ENCODE peak calls at places on chromosome 11, in nine cellular contexts. Y is body of pancreas, N is lower lobe of right lung, X is ovary, B is cardiac muscle cell, R is uterus, G is adrenal gland, D is cardiac fibroblast, U is left lung. W is an unnamed sample.

GRCh38 chr11:123581651-123582399 is 72.6 kb downstream of the SCN3B start:
- DNase-seq in Y (no peak), N (no peak), X (no peak), B (no peak), R (no peak), G (no peak), D (no peak), U (no peak), W (no peak)

GRCh38 chr11:64863381-64864060 is 14.9 kb downstream of the EHD1 start:
- DNase-seq in Y (no peak), N (no peak), X (peak), B (peak), R (peak), G (peak), D (peak), U (no peak), W (no peak)

GRCh38 chr11:105621985-105622384 is 12.1 kb downstream of the GRIA4 start:
- DNase-seq in Y (no peak), N (no peak), X (no peak), B (no peak), R (no peak), G (no peak), D (no peak), U (no peak), W (no peak)

GRCh38 chr11:123519055-123519796 is 89.2 kb downstream of the GRAMD1B start:
- DNase-seq in Y (no peak), N (no peak), X (peak), B (peak), R (no peak), G (peak), D (peak), U (no peak), W (no peak)

GRCh38 chr11:911031-911889 is 650 bp upstream of the CHID1 start:
- DNase-seq in Y (no peak), N (peak), X (peak), B (peak), R (peak), G (peak), D (peak), U (peak), W (peak)

GRCh38 chr11:93902921-93903320 is 52.5 kb upstream of the VSTM5 start:
- DNase-seq in Y (no peak), N (no peak), X (no peak), B (no peak), R (no peak), G (no peak), D (no peak), U (no peak), W (no peak)

GRCh38 chr11:40179541-40179940 is 1279.9 kb downstream of the LRRC4C start:
- DNase-seq in Y (no peak), N (no peak), X (no peak), B (no peak), R (no peak), G (no peak), D (no peak), U (no peak), W (no peak)

GRCh38 chr11:8167796-8168195 is 1.0 kb downstream of the RIC3 start:
- DNase-seq in Y (no peak), N (no peak), X (no peak), B (peak), R (no peak), G (no peak), D (peak), U (no peak), W (no peak)

GRCh38 chr11:75270896-75271415 is 30.4 kb downstream of the TPBGL start:
- DNase-seq in Y (no peak), N (no peak), X (no peak), B (no peak), R (no peak), G (no peak), D (no peak), U (peak), W (peak)

GRCh38 chr11:47967577-47968230 is 12.7 kb upstream of the PTPRJ start:
- DNase-seq in Y (no peak), N (peak), X (no peak), B (no peak), R (no peak), G (peak), D (peak), U (no peak), W (no peak)

GRCh38 chr11:29324328-29324727 is 692.5 kb downstream of the KCNA4 start:
- DNase-seq in Y (no peak), N (no peak), X (no peak), B (peak), R (no peak), G (no peak), D (peak), U (no peak), W (no peak)

GRCh38 chr11:19437760-19438159 is 197.0 kb upstream of the E2F8 start:
- DNase-seq in Y (no peak), N (no peak), X (no peak), B (peak), R (no peak), G (no peak), D (peak), U (no peak), W (no peak)

GRCh38 chr11:90310210-90310609 is 87.4 kb upstream of the CHORDC1 start:
- DNase-seq in Y (no peak), N (no peak), X (no peak), B (no peak), R (no peak), G (no peak), D (no peak), U (no peak), W (no peak)

GRCh38 chr11:44120169-44120568 is 24.7 kb downstream of the EXT2 start:
- DNase-seq in Y (no peak), N (no peak), X (no peak), B (no peak), R (no peak), G (no peak), D (no peak), U (no peak), W (no peak)

GRCh38 chr11:116825434-116825833 is 2.3 kb upstream of the APOA4 start:
- DNase-seq in Y (no peak), N (no peak), X (no peak), B (no peak), R (no peak), G (no peak), D (no peak), U (no peak), W (no peak)

GRCh38 chr11:7019500-7020182 is 505 bp downstream of the ZNF214 start:
- DNase-seq in Y (peak), N (peak), X (peak), B (peak), R (peak), G (no peak), D (peak), U (no peak), W (no peak)

GRCh38 chr11:98107736-98108135 is 913.0 kb upstream of the CNTN5 start:
- DNase-seq in Y (no peak), N (no peak), X (no peak), B (peak), R (no peak), G (no peak), D (peak), U (no peak), W (no peak)

DNA sequence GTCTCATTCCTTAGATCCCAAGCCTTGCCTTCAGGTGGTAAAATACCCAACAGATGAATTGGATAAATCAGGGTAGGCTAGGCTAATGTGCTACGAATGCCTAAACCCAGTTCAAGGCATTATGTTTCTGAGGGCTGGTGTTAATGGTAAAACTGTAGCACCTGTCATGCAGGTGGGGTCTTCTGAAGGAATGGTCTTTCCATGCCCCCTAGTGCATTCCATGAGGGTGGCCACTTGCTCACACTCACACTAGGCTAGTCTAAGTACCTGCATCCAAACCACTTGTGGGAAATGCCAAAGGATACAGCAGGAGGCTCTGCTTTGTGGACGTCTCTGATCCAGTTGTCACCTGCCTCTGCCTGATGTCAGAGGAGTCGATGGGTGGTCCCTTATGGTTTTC is 24.2 kb upstream of the UCP3 start:
- DNase-seq in Y (no peak), N (no peak), X (no peak), B (no peak), R (no peak), G (no peak), D (no peak), U (no peak), W (no peak)
- TF ChIP-seq CTCF in Y (no peak), N (no peak), X (no peak), B (no peak), R (no peak), G (no peak), D (no peak), U (no peak), W (no peak)

DNA sequence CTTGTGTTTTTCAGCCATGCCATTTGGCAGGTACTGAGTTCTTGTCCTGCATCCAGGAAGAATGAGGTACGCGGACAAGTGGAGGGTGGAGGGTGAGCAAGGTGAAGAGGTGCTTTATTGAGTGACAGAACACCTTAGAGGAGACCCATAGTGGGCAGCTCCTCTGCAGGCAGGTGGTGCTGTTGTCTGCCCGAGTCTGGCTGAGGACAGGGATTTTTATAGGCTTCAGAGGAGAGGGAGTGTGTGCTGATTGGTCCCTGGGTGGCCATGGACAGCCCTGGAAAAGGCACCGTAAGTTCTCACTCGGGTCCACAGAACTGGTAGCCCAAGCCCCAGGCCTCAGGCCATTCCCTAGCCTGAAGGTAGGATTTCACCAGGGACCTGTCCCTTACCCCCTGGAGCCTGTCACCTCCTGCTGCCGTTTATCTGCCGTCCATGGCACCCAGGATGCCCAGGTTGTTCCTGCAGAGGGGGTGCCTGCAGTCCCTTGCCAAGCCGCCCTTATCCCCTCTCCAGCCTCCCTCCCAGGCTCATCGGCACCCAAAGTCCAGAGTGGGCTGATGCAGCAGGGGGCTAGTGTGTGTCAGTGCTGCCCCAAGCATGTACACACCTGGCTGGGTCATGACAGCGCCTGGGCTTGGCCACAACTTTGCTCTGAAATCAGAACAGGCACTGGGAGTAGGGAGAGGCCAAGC is 213.6 kb downstream of the LRRC4C start:
- DNase-seq in Y (no peak), N (no peak), X (no peak), B (no peak), R (no peak), G (peak), D (no peak), U (no peak), W (peak)
- TF ChIP-seq CTCF in Y (no peak), N (no peak), X (no peak), B (no peak), R (no peak), G (peak), D (no peak), U (no peak), W (no peak)

GRCh38 chr11:119375629-119376196 is 5.8 kb downstream of the USP2 start:
- DNase-seq in Y (peak), N (no peak), X (peak), B (peak), R (peak), G (peak), D (peak), U (no peak), W (no peak)

GRCh38 chr11:119372260-119373058 is 9.0 kb downstream of the USP2 start:
- DNase-seq in Y (no peak), N (no peak), X (no peak), B (no peak), R (no peak), G (no peak), D (no peak), U (no peak), W (no peak)

GRCh38 chr11:119373059-119373875 is 8.2 kb downstream of the USP2 start:
- DNase-seq in Y (no peak), N (no peak), X (no peak), B (no peak), R (peak), G (no peak), D (no peak), U (no peak), W (no peak)

GRCh38 chr11:119374632-119375394 is 6.7 kb downstream of the USP2 start:
- DNase-seq in Y (no peak), N (no peak), X (no peak), B (no peak), R (peak), G (peak), D (no peak), U (no peak), W (no peak)

DNA sequence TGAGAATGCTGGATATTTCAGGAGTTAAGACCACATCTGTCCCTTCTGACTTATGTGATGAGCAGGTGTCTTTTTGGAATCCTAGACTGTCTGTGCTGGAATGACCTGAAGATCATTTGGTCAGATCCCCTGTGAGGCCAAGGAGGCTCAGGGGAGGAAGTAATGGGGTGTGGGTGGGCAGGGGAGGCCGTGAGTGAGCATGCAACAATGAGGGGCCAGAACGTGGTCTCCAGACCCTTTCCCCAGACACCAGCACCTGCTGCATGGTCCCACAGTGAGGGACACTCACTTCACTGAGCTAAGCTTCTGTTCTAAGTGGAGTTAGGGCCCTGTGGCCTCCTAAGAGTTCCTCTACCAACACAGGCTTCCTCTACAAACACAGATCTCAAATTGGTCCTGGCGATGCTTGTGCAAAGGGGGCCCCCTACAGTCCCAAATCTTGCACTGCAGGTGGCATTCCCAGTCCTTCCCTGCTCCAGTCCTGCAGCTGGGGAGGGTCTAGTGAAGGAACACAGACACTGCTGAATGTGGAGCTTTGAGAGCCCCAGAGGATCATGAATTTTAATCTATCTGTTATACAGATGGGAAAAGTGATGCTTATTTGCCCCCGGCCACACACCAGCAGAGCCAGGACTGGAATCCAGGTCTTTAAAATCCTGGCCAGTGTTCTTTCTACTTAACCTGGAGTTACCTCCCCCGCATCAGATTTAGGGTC is 7.4 kb downstream of the USP2 start:
- DNase-seq in Y (peak), N (no peak), X (no peak), B (peak), R (peak), G (peak), D (peak), U (peak), W (no peak)
- TF ChIP-seq CTCF in Y (peak), N (peak), X (peak), B (peak), R (peak), G (peak), D (peak), U (peak), W (peak)

DNA sequence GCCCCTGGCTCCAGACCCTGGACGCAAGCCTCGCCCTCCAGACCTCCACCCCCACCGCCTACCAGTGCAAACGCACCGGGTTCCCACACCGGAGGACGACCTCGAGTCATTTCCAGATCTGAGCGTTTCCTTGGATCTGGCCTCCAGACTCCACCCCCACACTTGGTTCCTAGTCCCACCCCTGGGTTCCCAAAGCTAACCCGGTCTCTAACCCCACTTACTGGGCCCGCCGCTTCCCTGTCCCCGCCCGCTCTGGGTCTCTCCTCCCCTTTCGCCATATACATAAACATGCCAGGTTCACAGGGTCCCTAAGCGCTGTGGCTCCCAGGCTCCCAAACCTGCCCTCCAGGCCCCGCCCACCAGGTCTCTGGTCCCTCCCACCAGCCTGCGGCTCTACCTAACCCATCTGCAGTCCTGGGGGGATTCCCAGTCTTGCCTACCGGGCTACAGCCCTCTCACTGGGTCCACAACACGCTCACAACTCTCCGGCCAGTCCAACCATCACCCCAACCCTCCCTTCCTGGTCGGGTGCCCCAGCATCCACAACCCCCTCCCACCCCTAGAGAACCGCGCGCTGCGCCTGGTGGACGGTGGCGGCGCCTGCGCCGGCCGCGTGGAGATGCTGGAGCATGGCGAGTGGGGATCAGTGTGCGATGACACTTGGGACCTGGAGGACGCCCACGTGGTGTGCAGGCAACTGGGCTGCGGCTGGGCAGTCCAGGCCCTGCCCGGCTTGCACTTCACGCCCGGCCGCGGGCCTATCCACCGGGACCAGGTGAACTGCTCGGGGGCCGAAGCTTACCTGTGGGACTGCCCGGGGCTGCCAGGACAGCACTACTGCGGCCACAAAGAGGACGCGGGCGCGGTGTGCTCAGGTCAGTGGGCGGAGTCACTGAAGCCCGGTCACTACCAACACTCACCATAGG is 36.8 kb downstream of the CD6 start:
- DNase-seq in Y (peak), N (no peak), X (no peak), B (no peak), R (no peak), G (no peak), D (no peak), U (no peak), W (no peak)
- TF ChIP-seq CTCF in Y (no peak), N (no peak), X (no peak), B (no peak), R (no peak), G (no peak), D (no peak), U (no peak), W (no peak)

GRCh38 chr11:69721745-69722144 is 17.9 kb upstream of the FGF19 start:
- DNase-seq in Y (peak), N (no peak), X (no peak), B (no peak), R (no peak), G (no peak), D (no peak), U (no peak), W (no peak)
- TF ChIP-seq CTCF in Y (peak), N (no peak), X (no peak), B (peak), R (no peak), G (no peak), D (no peak), U (no peak), W (no peak)

GRCh38 chr11:34987617-34988016 is 71.2 kb downstream of the PDHX start:
- DNase-seq in Y (no peak), N (no peak), X (no peak), B (no peak), R (no peak), G (no peak), D (no peak), U (no peak), W (no peak)

GRCh38 chr11:34988294-34989255 is 72.2 kb downstream of the PDHX start:
- DNase-seq in Y (no peak), N (no peak), X (no peak), B (peak), R (no peak), G (no peak), D (peak), U (no peak), W (no peak)

GRCh38 chr11:34984514-34984913 is 68.1 kb downstream of the PDHX start:
- DNase-seq in Y (no peak), N (no peak), X (no peak), B (no peak), R (no peak), G (no peak), D (no peak), U (no peak), W (no peak)

GRCh38 chr11:34986883-34987525 is 70.6 kb downstream of the PDHX start:
- DNase-seq in Y (no peak), N (no peak), X (no peak), B (no peak), R (no peak), G (no peak), D (no peak), U (peak), W (no peak)
- TF ChIP-seq CTCF in Y (no peak), N (no peak), X (no peak), B (no peak), R (no peak), G (no peak), D (no peak), U (no peak), W (no peak)

GRCh38 chr11:2389344-2390026 is 11.1 kb upstream of the TSSC4 start:
- DNase-seq in Y (no peak), N (no peak), X (no peak), B (no peak), R (no peak), G (no peak), D (no peak), U (no peak), W (no peak)
- TF ChIP-seq CTCF in Y (no peak), N (no peak), X (no peak), B (no peak), R (no peak), G (no peak), D (no peak), U (no peak), W (no peak)

GRCh38 chr11:101759771-101760450 is 154.9 kb upstream of the CEP126 start:
- DNase-seq in Y (no peak), N (no peak), X (no peak), B (no peak), R (no peak), G (no peak), D (no peak), U (no peak), W (no peak)
- TF ChIP-seq CTCF in Y (no peak), N (no peak), X (no peak), B (peak), R (no peak), G (peak), D (no peak), U (no peak), W (no peak)

DNA sequence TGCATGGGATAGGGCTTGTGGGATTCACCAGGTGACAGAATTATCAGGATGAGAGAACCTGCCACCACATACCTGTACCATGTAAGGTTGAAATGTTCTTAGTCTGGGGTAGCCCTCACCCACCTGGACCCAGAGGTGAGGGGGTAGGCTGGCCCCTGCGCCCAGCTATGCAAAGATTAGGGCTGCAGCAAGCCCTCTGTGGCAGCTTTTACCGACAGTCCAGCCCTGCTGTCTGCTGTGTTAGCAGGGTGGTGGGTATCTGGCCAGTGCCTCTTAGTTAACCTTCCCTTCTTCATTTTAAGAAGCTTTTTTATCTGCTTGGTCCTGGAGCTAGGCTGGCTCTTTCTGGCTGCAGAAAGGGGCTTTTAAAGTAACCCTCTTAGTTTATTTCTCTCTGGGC is 13.9 kb downstream of the INSC start:
- DNase-seq in Y (no peak), N (no peak), X (no peak), B (no peak), R (no peak), G (no peak), D (no peak), U (no peak), W (no peak)
- TF ChIP-seq CTCF in Y (no peak), N (no peak), X (no peak), B (no peak), R (no peak), G (no peak), D (no peak), U (no peak), W (no peak)

W was measured in CD14-positive monocyte.